ENCODE peak calls at places on chromosomes 2 and 18, in ten cellular contexts. E, G, U, J, Y, T, L, F, D and B are unnamed samples.

GRCh38 chr18:58993260-58993659 is 128.6 kb downstream of the ZNF532 start:
- DNase-seq in E (no peak), G (no peak), U (no peak), J (no peak), Y (no peak), T (no peak), L (no peak), F (no peak), D (no peak), B (no peak)

GRCh38 chr2:173652731-173653426 is 298.2 kb downstream of the CDCA7 start:
- DNase-seq in E (no peak), G (no peak), U (no peak), J (no peak), Y (no peak), T (no peak), L (no peak), F (no peak), D (no peak), B (peak; percentile 61)

GRCh38 chr2:96823203-96823602 is 7.1 kb downstream of the CNNM3 start:
- DNase-seq in E (no peak), G (no peak), U (peak; percentile 46), J (no peak), Y (no peak), T (no peak), L (no peak), F (no peak), D (no peak), B (no peak)

GRCh38 chr2:160375802-160376469 is 117.7 kb downstream of the RBMS1 start:
- DNase-seq in E (no peak), G (no peak), U (no peak), J (no peak), Y (no peak), T (no peak), L (no peak), F (no peak), D (no peak), B (no peak)

GRCh38 chr2:63863707-63864106 is 22.0 kb downstream of the UGP2 start:
- DNase-seq in E (no peak), G (no peak), U (no peak), J (no peak), Y (no peak), T (no peak), L (no peak), F (no peak), D (no peak), B (no peak)

GRCh38 chr18:67599277-67599676 is 82.8 kb upstream of the DSEL start:
- DNase-seq in E (no peak), G (no peak), U (no peak), J (no peak), Y (no peak), T (no peak), L (no peak), F (no peak), D (no peak), B (no peak)

GRCh38 chr2:104933518-104933917 is 79.6 kb downstream of the POU3F3 start:
- DNase-seq in E (no peak), G (no peak), U (no peak), J (no peak), Y (no peak), T (no peak), L (no peak), F (no peak), D (no peak), B (no peak)

GRCh38 chr2:170966648-170967396 is 37.8 kb downstream of the GORASP2 start:
- DNase-seq in E (no peak), G (no peak), U (no peak), J (no peak), Y (no peak), T (no peak), L (no peak), F (no peak), D (no peak), B (no peak)

GRCh38 chr2:216691210-216691741 is 4.1 kb downstream of the IGFBP5 start:
- DNase-seq in E (no peak), G (peak; percentile 91), U (no peak), J (peak; percentile 72), Y (peak; percentile 75), T (no peak), L (no peak), F (peak; percentile 94), D (no peak), B (peak; percentile 76)

GRCh38 chr18:58044370-58045264 is 591 bp downstream of the NEDD4L start:
- DNase-seq in E (peak; percentile 27), G (peak; percentile 63), U (peak; percentile 90), J (peak; percentile 59), Y (peak; percentile 83), T (no peak), L (no peak), F (peak; percentile 74), D (peak; percentile 35), B (peak; percentile 35)